ENCODE peak calls at places on chromosomes 1 and 21, in ten cellular contexts. E, P, W, C, I, M, X, G, K and F are unnamed samples.

GRCh38 chr21:22352088-22352487 is 1353.9 kb downstream of the NCAM2 start:
- DNase-seq in I (no peak), X (no peak), E (no peak), M (no peak), W (no peak), P (no peak), C (no peak), K (no peak), G (no peak), F (no peak)

GRCh38 chr1:168081373-168082007 is 55.2 kb downstream of the GPR161 start:
- DNase-seq in W (no peak), X (no peak), I (no peak), K (no peak), E (no peak), M (no peak), G (peak; percentile 95), C (no peak), P (no peak), F (peak; percentile 20)

GRCh38 chr1:19032413-19032695 is 75.9 kb upstream of the IFFO2 start:
- DNase-seq in G (no peak), C (no peak), W (no peak), I (no peak), K (no peak), P (no peak), X (no peak), M (no peak), E (no peak), F (no peak)

GRCh38 chr1:17704176-17704575 is 51.0 kb upstream of the ACTL8 start:
- DNase-seq in K (no peak), I (no peak), E (no peak), P (no peak), X (no peak), M (no peak), C (no peak), W (no peak), G (no peak), F (no peak)

GRCh38 chr1:15056515-15057285 is 96.8 kb upstream of the TMEM51 start:
- DNase-seq in P (peak; percentile 42), I (no peak), M (no peak), X (no peak), K (no peak), G (peak; percentile 41), E (no peak), C (no peak), W (no peak), F (peak; percentile 27)

GRCh38 chr1:36567601-36568341 is 85.1 kb upstream of the CSF3R start:
- DNase-seq in G (no peak), P (no peak), M (no peak), E (no peak), K (no peak), W (no peak), I (no peak), X (no peak), C (no peak), F (no peak)

GRCh38 chr1:27589841-27590426 is 14.0 kb downstream of the AHDC1 start:
- DNase-seq in M (no peak), G (peak; percentile 57), W (no peak), E (no peak), I (no peak), C (no peak), X (no peak), P (peak; percentile 81), K (no peak), F (peak; percentile 43)

GRCh38 chr1:63883494-63884235 is 109.8 kb downstream of the ROR1 start:
- DNase-seq in M (no peak), W (no peak), C (no peak), X (no peak), K (no peak), E (no peak), P (no peak), G (no peak), I (no peak), F (no peak)

GRCh38 chr1:243739335-243740003 is 110.6 kb downstream of the AKT3 start:
- DNase-seq in I (no peak), W (no peak), C (no peak), P (no peak), E (no peak), M (no peak), K (no peak), X (no peak), G (no peak), F (no peak)

GRCh38 chr21:15250384-15250783 is 185.6 kb upstream of the NRIP1 start:
- DNase-seq in G (no peak), C (no peak), I (no peak), M (no peak), K (no peak), W (no peak), E (no peak), P (no peak), X (no peak), F (no peak)

GRCh38 chr1:59609245-59609644 is 205.5 kb upstream of the HOOK1 start:
- DNase-seq in I (no peak), C (no peak), X (no peak), P (no peak), W (no peak), G (no peak), K (no peak), E (no peak), M (no peak), F (no peak)

GRCh38 chr1:1219341-1219740 is 5.4 kb upstream of the TNFRSF4 start:
- DNase-seq in X (no peak), E (no peak), C (peak; percentile 48), M (no peak), W (no peak), I (no peak), P (no peak), G (no peak), K (no peak), F (no peak)

GRCh38 chr21:41397416-41397815 is 28.6 kb upstream of the MX1 start:
- DNase-seq in C (no peak), I (no peak), X (no peak), G (no peak), W (no peak), K (no peak), E (no peak), M (no peak), P (no peak), F (no peak)

GRCh38 chr1:84148758-84149157 is 4.7 kb downstream of the PRKACB start:
- DNase-seq in C (no peak), I (no peak), P (no peak), K (no peak), M (no peak), G (no peak), X (no peak), W (no peak), E (no peak), F (no peak)

GRCh38 chr1:223835754-223836153 is 10.0 kb downstream of the TP53BP2 start:
- DNase-seq in G (no peak), I (no peak), C (no peak), K (no peak), E (no peak), X (no peak), P (no peak), W (no peak), M (no peak), F (no peak)

GRCh38 chr21:37916795-37917142 is 512 bp upstream of the KCNJ6 start:
- DNase-seq in E (no peak), X (no peak), G (no peak), M (no peak), K (peak; percentile 54), W (no peak), P (no peak), I (peak; percentile 64), C (no peak), F (no peak)

GRCh38 chr1:40861227-40862003 is 748 bp downstream of the CITED4 start:
- DNase-seq in X (peak; percentile 32), W (no peak), E (no peak), I (no peak), M (no peak), C (peak; percentile 18), K (no peak), G (peak; percentile 38), P (no peak), F (no peak)

GRCh38 chr1:3610165-3610822 is 1.0 kb downstream of the MEGF6 start:
- DNase-seq in M (no peak), G (peak; percentile 42), C (no peak), I (no peak), X (no peak), P (no peak), W (no peak), K (no peak), E (no peak), F (no peak)

GRCh38 chr1:61973100-61973837 is 221.4 kb upstream of the L1TD1 start:
- DNase-seq in I (no peak), E (no peak), X (no peak), W (no peak), M (no peak), G (no peak), K (no peak), P (no peak), C (no peak), F (no peak)

GRCh38 chr1:228198977-228199590 is 8.8 kb upstream of the OBSCN start:
- DNase-seq in E (no peak), K (no peak), P (peak; percentile 64), X (no peak), I (no peak), G (no peak), C (no peak), M (no peak), W (no peak), F (no peak)